ENCODE peak calls at places on chromosome 12, in seven cellular contexts. One of them, this sample, is unnamed.

GRCh38 chr12:116365114-116365513 is 87.6 kb upstream of the MED13L start:
- DNase-seq in BE2C: no peak
- DNase-seq in NCI-H1105: no peak
- DNase-seq in NCI-H460: no peak
- DNase-seq in progenitor cell of endocrine pancreas: no peak
- DNase-seq in HCEC 1CT: no peak
- DNase-seq in MG63: no peak
- DNase-seq in this sample: no peak

GRCh38 chr12:80988986-80989385 is 51.3 kb upstream of the LIN7A start:
- DNase-seq in MG63: peak
- DNase-seq in NCI-H460: no peak
- DNase-seq in HCEC 1CT: no peak
- DNase-seq in progenitor cell of endocrine pancreas: no peak
- DNase-seq in BE2C: no peak
- DNase-seq in NCI-H1105: no peak
- DNase-seq in this sample: no peak

GRCh38 chr12:107998863-107999262 is 130.2 kb upstream of the WSCD2 start:
- DNase-seq in BE2C: no peak
- DNase-seq in HCEC 1CT: no peak
- DNase-seq in progenitor cell of endocrine pancreas: no peak
- DNase-seq in NCI-H460: no peak
- DNase-seq in MG63: no peak
- DNase-seq in NCI-H1105: no peak
- DNase-seq in this sample: no peak

GRCh38 chr12:51959211-51959610 is 7.7 kb downstream of the ACVR1B start:
- DNase-seq in HCEC 1CT: peak
- DNase-seq in NCI-H1105: no peak
- DNase-seq in MG63: no peak
- DNase-seq in BE2C: no peak
- DNase-seq in progenitor cell of endocrine pancreas: no peak
- DNase-seq in NCI-H460: no peak
- DNase-seq in this sample: no peak

GRCh38 chr12:123114305-123115083 is 36.4 kb downstream of the PITPNM2 start:
- DNase-seq in progenitor cell of endocrine pancreas: no peak
- DNase-seq in MG63: no peak
- DNase-seq in NCI-H1105: no peak
- DNase-seq in BE2C: no peak
- DNase-seq in NCI-H460: no peak
- DNase-seq in HCEC 1CT: no peak
- DNase-seq in this sample: no peak

GRCh38 chr12:121641343-121641630 is 15.0 kb downstream of the ORAI1 start:
- DNase-seq in progenitor cell of endocrine pancreas: no peak
- DNase-seq in NCI-H460: no peak
- DNase-seq in HCEC 1CT: no peak
- DNase-seq in NCI-H1105: no peak
- DNase-seq in BE2C: no peak
- DNase-seq in MG63: no peak
- DNase-seq in this sample: no peak

GRCh38 chr12:79454338-79454777 is 236.4 kb downstream of the PAWR start:
- DNase-seq in NCI-H460: no peak
- DNase-seq in BE2C: no peak
- DNase-seq in NCI-H1105: no peak
- DNase-seq in HCEC 1CT: peak
- DNase-seq in progenitor cell of endocrine pancreas: no peak
- DNase-seq in MG63: no peak
- DNase-seq in this sample: no peak

GRCh38 chr12:132257206-132257954 is 72.0 kb downstream of the GALNT9 start:
- DNase-seq in MG63: no peak
- DNase-seq in NCI-H1105: no peak
- DNase-seq in BE2C: no peak
- DNase-seq in progenitor cell of endocrine pancreas: no peak
- DNase-seq in HCEC 1CT: no peak
- DNase-seq in NCI-H460: no peak
- DNase-seq in this sample: no peak

GRCh38 chr12:1350934-1351240 is 243.5 kb downstream of the FBXL14 start:
- DNase-seq in MG63: no peak
- DNase-seq in progenitor cell of endocrine pancreas: no peak
- DNase-seq in BE2C: no peak
- DNase-seq in NCI-H1105: no peak
- DNase-seq in HCEC 1CT: no peak
- DNase-seq in NCI-H460: no peak
- DNase-seq in this sample: no peak

GRCh38 chr12:57864382-57864781 is 17.9 kb upstream of the CTDSP2 start:
- DNase-seq in HCEC 1CT: no peak
- DNase-seq in NCI-H1105: no peak
- DNase-seq in progenitor cell of endocrine pancreas: no peak
- DNase-seq in BE2C: no peak
- DNase-seq in NCI-H460: no peak
- DNase-seq in MG63: peak
- DNase-seq in this sample: no peak

GRCh38 chr12:38934696-38935095 is 29.3 kb upstream of the CPNE8 start:
- DNase-seq in HCEC 1CT: no peak
- DNase-seq in progenitor cell of endocrine pancreas: no peak
- DNase-seq in BE2C: no peak
- DNase-seq in NCI-H1105: no peak
- DNase-seq in NCI-H460: no peak
- DNase-seq in MG63: no peak
- DNase-seq in this sample: no peak

GRCh38 chr12:27970981-27971489 is 1.5 kb downstream of the PTHLH start:
- DNase-seq in MG63: no peak
- DNase-seq in BE2C: no peak
- DNase-seq in HCEC 1CT: no peak
- DNase-seq in NCI-H460: no peak
- DNase-seq in progenitor cell of endocrine pancreas: no peak
- DNase-seq in NCI-H1105: no peak
- DNase-seq in this sample: no peak

GRCh38 chr12:61915420-61915819 is 344.8 kb upstream of the USP15 start:
- DNase-seq in NCI-H460: no peak
- DNase-seq in HCEC 1CT: no peak
- DNase-seq in BE2C: no peak
- DNase-seq in progenitor cell of endocrine pancreas: no peak
- DNase-seq in NCI-H1105: no peak
- DNase-seq in MG63: no peak
- DNase-seq in this sample: no peak

GRCh38 chr12:68121143-68121542 is 38.4 kb downstream of the IFNG start:
- DNase-seq in progenitor cell of endocrine pancreas: no peak
- DNase-seq in MG63: no peak
- DNase-seq in HCEC 1CT: no peak
- DNase-seq in NCI-H1105: no peak
- DNase-seq in BE2C: no peak
- DNase-seq in NCI-H460: no peak
- DNase-seq in this sample: no peak

GRCh38 chr12:6292606-6293005 is 17.9 kb upstream of the PLEKHG6 start:
- DNase-seq in progenitor cell of endocrine pancreas: no peak
- DNase-seq in HCEC 1CT: peak
- DNase-seq in BE2C: no peak
- DNase-seq in NCI-H1105: no peak
- DNase-seq in NCI-H460: no peak
- DNase-seq in MG63: no peak
- DNase-seq in this sample: no peak

GRCh38 chr12:106345739-106346138 is 11.8 kb upstream of the POLR3B start:
- DNase-seq in NCI-H1105: no peak
- DNase-seq in NCI-H460: peak
- DNase-seq in MG63: peak
- DNase-seq in progenitor cell of endocrine pancreas: no peak
- DNase-seq in HCEC 1CT: peak
- DNase-seq in BE2C: peak
- DNase-seq in this sample: peak

GRCh38 chr12:93427779-93428564 is 13.8 kb downstream of the UBE2N start:
- DNase-seq in NCI-H1105: no peak
- DNase-seq in MG63: no peak
- DNase-seq in progenitor cell of endocrine pancreas: no peak
- DNase-seq in BE2C: no peak
- DNase-seq in HCEC 1CT: peak
- DNase-seq in NCI-H460: no peak
- DNase-seq in this sample: no peak

GRCh38 chr12:92585106-92585775 is 117.5 kb upstream of the PLEKHG7 start:
- DNase-seq in HCEC 1CT: no peak
- DNase-seq in NCI-H1105: no peak
- DNase-seq in BE2C: no peak
- DNase-seq in progenitor cell of endocrine pancreas: no peak
- DNase-seq in MG63: no peak
- DNase-seq in NCI-H460: no peak
- DNase-seq in this sample: no peak

GRCh38 chr12:18320036-18320617 is 58.8 kb downstream of the PIK3C2G start:
- DNase-seq in HCEC 1CT: peak
- DNase-seq in progenitor cell of endocrine pancreas: no peak
- DNase-seq in NCI-H460: peak
- DNase-seq in NCI-H1105: no peak
- DNase-seq in MG63: peak
- DNase-seq in BE2C: peak
- DNase-seq in this sample: peak

GRCh38 chr12:89883630-89884364 is 175.2 kb upstream of the ATP2B1 start:
- DNase-seq in MG63: peak
- DNase-seq in NCI-H460: no peak
- DNase-seq in HCEC 1CT: peak
- DNase-seq in NCI-H1105: peak
- DNase-seq in BE2C: no peak
- DNase-seq in progenitor cell of endocrine pancreas: no peak
- DNase-seq in this sample: no peak

GRCh38 chr12:30134229-30134628 is 350.5 kb upstream of the TMTC1 start:
- DNase-seq in NCI-H1105: no peak
- DNase-seq in NCI-H460: peak
- DNase-seq in HCEC 1CT: no peak
- DNase-seq in BE2C: no peak
- DNase-seq in progenitor cell of endocrine pancreas: no peak
- DNase-seq in MG63: no peak
- DNase-seq in this sample: peak

GRCh38 chr12:24172031-24172772 is 222.7 kb upstream of the SOX5 start:
- DNase-seq in HCEC 1CT: no peak
- DNase-seq in NCI-H460: no peak
- DNase-seq in progenitor cell of endocrine pancreas: no peak
- DNase-seq in NCI-H1105: no peak
- DNase-seq in MG63: peak
- DNase-seq in BE2C: no peak
- DNase-seq in this sample: no peak

GRCh38 chr12:16148938-16149337 is 128.5 kb downstream of the SLC15A5 start:
- DNase-seq in BE2C: no peak
- DNase-seq in progenitor cell of endocrine pancreas: no peak
- DNase-seq in HCEC 1CT: no peak
- DNase-seq in NCI-H460: no peak
- DNase-seq in MG63: no peak
- DNase-seq in NCI-H1105: no peak
- DNase-seq in this sample: no peak

GRCh38 chr12:4355843-4356327 is 23.6 kb downstream of the FGF23 start:
- DNase-seq in MG63: peak
- DNase-seq in NCI-H1105: peak
- DNase-seq in progenitor cell of endocrine pancreas: peak
- DNase-seq in BE2C: peak
- DNase-seq in HCEC 1CT: peak
- DNase-seq in NCI-H460: peak
- DNase-seq in this sample: peak

GRCh38 chr12:48165089-48166031 is 8.0 kb upstream of the ASB8 start:
- DNase-seq in progenitor cell of endocrine pancreas: no peak
- DNase-seq in NCI-H1105: peak
- DNase-seq in MG63: no peak
- DNase-seq in HCEC 1CT: peak
- DNase-seq in NCI-H460: peak
- DNase-seq in BE2C: peak
- DNase-seq in this sample: peak

GRCh38 chr12:58342736-58343135 is 401.4 kb downstream of the ATP23 start:
- DNase-seq in HCEC 1CT: no peak
- DNase-seq in MG63: peak
- DNase-seq in NCI-H460: no peak
- DNase-seq in NCI-H1105: no peak
- DNase-seq in progenitor cell of endocrine pancreas: no peak
- DNase-seq in BE2C: no peak
- DNase-seq in this sample: no peak

GRCh38 chr12:91804533-91804932 is 341.1 kb downstream of the BTG1 start:
- DNase-seq in progenitor cell of endocrine pancreas: no peak
- DNase-seq in MG63: no peak
- DNase-seq in NCI-H460: no peak
- DNase-seq in NCI-H1105: no peak
- DNase-seq in BE2C: no peak
- DNase-seq in HCEC 1CT: no peak
- DNase-seq in this sample: no peak

GRCh38 chr12:112219195-112219594 is 93.8 kb downstream of the TRAFD1 start:
- DNase-seq in progenitor cell of endocrine pancreas: no peak
- DNase-seq in NCI-H1105: no peak
- DNase-seq in NCI-H460: no peak
- DNase-seq in HCEC 1CT: no peak
- DNase-seq in BE2C: no peak
- DNase-seq in MG63: no peak
- DNase-seq in this sample: no peak

GRCh38 chr12:120821878-120822277 is 82.3 kb downstream of the SPPL3 start:
- DNase-seq in progenitor cell of endocrine pancreas: no peak
- DNase-seq in HCEC 1CT: no peak
- DNase-seq in MG63: no peak
- DNase-seq in NCI-H1105: no peak
- DNase-seq in BE2C: no peak
- DNase-seq in NCI-H460: no peak
- DNase-seq in this sample: no peak

GRCh38 chr12:15629108-15629507 is 160.1 kb downstream of the EPS8 start:
- DNase-seq in NCI-H460: peak
- DNase-seq in progenitor cell of endocrine pancreas: no peak
- DNase-seq in NCI-H1105: no peak
- DNase-seq in BE2C: no peak
- DNase-seq in HCEC 1CT: peak
- DNase-seq in MG63: peak
- DNase-seq in this sample: peak

This sample was measured in NCI-H526 treated with DMSO at 0.1 percent for 48 hours.